ENCODE peak calls at places on chromosomes 11 and 22, in seven cellular contexts. Q is fibroblast of pulmonary artery, Y is PC-9, T is Caco-2, P is ovary, H is aorta, X is lung. R is an unnamed sample.

GRCh38 chr11:113673566-113674396 is 32.3 kb downstream of the TMPRSS5 start:
- DNase-seq in Q (no peak), Y (no peak), T (no peak), P (no peak), H (no peak), X (no peak), R (peak)

GRCh38 chr11:62124186-62125113 is 639 bp downstream of the INCENP start:
- DNase-seq in Q (peak), Y (peak), T (peak), P (no peak), H (peak), X (peak), R (peak)

GRCh38 chr11:115202061-115202460 is 302.2 kb downstream of the CADM1 start:
- DNase-seq in Q (no peak), Y (no peak), T (no peak), P (no peak), H (no peak), X (no peak), R (no peak)

GRCh38 chr22:20208713-20209310 is 58.0 kb upstream of the CCDC188 start:
- DNase-seq in Q (no peak), Y (no peak), T (no peak), P (no peak), H (no peak), X (no peak), R (no peak)

GRCh38 chr11:9002920-9003572 is 755 bp downstream of the NRIP3 start:
- DNase-seq in Q (no peak), Y (no peak), T (no peak), P (no peak), H (no peak), X (no peak), R (no peak)

GRCh38 chr11:122523841-122524531 is 131.5 kb upstream of the UBASH3B start:
- DNase-seq in Q (no peak), Y (no peak), T (no peak), P (no peak), H (no peak), X (no peak), R (no peak)

GRCh38 chr11:28606930-28607329 is 498.7 kb downstream of the METTL15 start:
- DNase-seq in Q (peak), Y (no peak), T (no peak), P (no peak), H (no peak), X (no peak), R (no peak)

GRCh38 chr22:41584881-41585280 is 4.8 kb downstream of the PMM1 start:
- DNase-seq in Q (no peak), Y (no peak), T (no peak), P (no peak), H (no peak), X (no peak), R (no peak)

GRCh38 chr22:29811377-29811776 is 26.7 kb downstream of the ASCC2 start:
- DNase-seq in Q (no peak), Y (peak), T (peak), P (no peak), H (no peak), X (peak), R (no peak)

GRCh38 chr11:69882270-69882608 is 63.0 kb upstream of the FGF3 start:
- DNase-seq in Q (no peak), Y (peak), T (no peak), P (no peak), H (no peak), X (no peak), R (no peak)

GRCh38 chr11:66323684-66324083 is 6.8 kb upstream of the CD248 start:
- DNase-seq in Q (no peak), Y (no peak), T (no peak), P (no peak), H (no peak), X (no peak), R (no peak)

GRCh38 chr11:60950933-60951610 is 904 bp downstream of the SLC15A3 start:
- DNase-seq in Q (no peak), Y (no peak), T (no peak), P (peak), H (peak), X (no peak), R (no peak)

GRCh38 chr11:123166095-123166559 is 28.9 kb downstream of the CLMP start:
- DNase-seq in Q (peak), Y (no peak), T (peak), P (peak), H (no peak), X (peak), R (no peak)

GRCh38 chr11:1852885-1853284 is at the start of gene LSP1:
- DNase-seq in Q (no peak), Y (no peak), T (no peak), P (no peak), H (no peak), X (no peak), R (no peak)

DNA sequence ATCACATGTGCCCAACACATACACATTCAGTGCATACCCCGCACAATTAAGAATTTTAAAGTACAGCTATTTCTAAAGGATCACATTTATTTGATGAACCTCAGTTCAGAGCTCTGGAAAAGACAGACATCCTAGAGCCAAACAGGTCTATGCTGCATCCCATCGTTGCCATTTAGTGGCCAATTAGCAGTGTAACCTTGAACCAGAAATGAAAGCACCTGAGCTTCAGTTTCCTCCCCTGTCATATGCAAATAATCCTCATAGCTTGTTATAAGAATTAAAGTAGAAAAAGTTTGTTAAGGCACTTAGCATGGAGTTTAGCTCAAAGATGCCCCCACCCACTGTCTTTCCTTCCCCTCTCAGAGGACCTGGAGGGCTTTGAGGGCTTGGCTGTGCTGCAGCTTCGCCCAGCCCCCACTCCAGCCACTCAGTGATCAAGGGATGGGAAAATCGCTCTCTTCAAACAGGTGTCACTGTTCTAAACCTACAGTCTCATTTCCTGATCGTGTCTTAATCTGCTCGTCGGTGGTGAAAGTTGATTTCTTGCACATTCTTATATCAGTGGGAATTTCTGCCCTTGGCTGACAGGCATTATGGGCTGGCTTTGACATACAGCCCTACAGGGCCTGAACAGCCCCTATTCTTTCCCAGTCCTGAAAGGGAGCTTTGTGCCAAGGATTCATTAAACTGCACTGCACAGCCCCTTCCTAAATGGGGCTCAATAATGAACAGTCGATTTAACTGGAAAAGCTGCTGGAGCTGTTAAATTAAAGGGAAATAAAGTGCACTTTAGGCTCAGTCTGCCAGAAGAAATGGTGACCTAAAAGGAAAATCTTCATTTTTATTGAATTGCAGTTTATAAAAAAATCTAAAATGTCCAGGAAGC is 23.3 kb upstream of the FAM181B start:
- DNase-seq in Q (no peak), Y (no peak), T (no peak), P (no peak), H (no peak), X (no peak), R (no peak)
- H3K4me3 ChIP-seq in Q (no peak), Y (no peak), T (no peak), P (no peak), H (no peak), X (no peak), R (no peak)

GRCh38 chr22:36363378-36363931 is 24.3 kb downstream of the MYH9 start:
- DNase-seq in Q (no peak), Y (peak), T (peak), P (no peak), H (no peak), X (no peak), R (no peak)

GRCh38 chr22:36362819-36363377 is 24.9 kb downstream of the MYH9 start:
- DNase-seq in Q (no peak), Y (no peak), T (no peak), P (no peak), H (no peak), X (no peak), R (no peak)

GRCh38 chr22:36360871-36361383 is 26.8 kb downstream of the MYH9 start:
- DNase-seq in Q (no peak), Y (no peak), T (peak), P (no peak), H (no peak), X (no peak), R (no peak)

GRCh38 chr22:36360011-36360410 is 27.8 kb downstream of the MYH9 start:
- DNase-seq in Q (no peak), Y (no peak), T (peak), P (no peak), H (no peak), X (no peak), R (no peak)

DNA sequence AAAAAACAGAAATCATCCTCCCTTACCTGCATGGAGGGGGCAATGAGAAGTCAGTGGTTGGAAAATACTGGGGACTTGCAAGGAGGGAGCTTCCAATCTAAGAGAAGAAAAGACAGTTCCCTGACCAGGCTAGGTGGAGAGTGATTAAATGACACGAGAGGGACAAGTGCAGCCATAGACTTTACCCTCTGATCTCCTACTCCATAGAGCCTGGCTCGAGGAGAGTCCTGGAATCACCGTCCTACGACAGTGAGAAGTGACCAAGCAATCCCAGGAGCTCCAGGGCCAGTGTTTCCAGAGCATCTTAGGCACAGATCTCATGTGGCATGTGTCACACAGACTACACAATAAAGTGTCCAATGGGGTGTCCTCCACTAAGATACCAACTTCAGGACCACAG is 25.7 kb downstream of the MYH9 start:
- DNase-seq in Q (no peak), Y (no peak), T (no peak), P (no peak), H (no peak), X (no peak), R (no peak)
- H3K4me3 ChIP-seq in Q (no peak), Y (no peak), T (no peak), P (no peak), H (no peak), X (no peak), R (peak)

GRCh38 chr22:37281646-37282384 is 493 bp upstream of the CYTH4 start:
- DNase-seq in Q (no peak), Y (no peak), T (no peak), P (no peak), H (no peak), X (no peak), R (no peak)
- H3K4me3 ChIP-seq in Q (no peak), Y (no peak), T (no peak), P (no peak), H (no peak), X (no peak), R (peak)

DNA sequence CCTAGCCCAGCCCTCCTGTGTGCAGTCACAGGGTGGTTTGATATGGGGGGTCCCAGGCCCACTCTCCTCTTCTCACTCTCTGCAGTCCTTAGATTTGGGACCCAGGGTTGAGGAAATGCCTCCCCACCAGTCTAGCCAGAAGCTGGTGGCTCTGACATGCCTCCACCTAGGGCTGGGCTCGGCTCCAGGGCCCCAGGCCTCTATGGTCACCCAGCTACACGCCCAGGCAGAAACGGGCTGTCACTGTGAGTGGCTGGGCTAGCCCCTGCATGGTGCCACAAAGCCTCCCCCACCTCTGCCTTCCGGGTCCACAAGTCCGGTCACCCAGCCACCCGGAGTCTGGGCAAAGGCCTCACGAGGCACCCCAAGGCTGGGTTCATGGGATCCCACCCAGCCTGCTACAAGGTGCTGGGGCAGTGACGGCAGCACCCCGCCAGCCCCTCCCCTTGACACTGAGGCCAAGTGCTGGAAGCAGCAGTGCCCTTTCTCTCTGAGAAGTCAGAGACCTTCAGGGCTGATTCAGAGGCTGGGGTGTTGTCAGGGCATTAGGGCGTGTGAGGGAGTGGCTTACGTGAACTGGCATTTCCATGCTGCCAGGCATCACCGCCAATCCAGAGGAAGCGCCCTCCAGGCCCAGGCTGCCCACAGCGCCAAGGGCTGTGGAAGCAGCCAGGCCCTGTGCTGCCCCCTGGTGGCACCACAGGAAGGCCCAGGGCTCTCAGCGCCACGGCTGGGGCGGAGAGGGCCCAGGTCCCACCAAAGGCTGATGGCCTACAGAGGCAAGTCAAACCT is 638 bp upstream of the PITPNM1 start:
- DNase-seq in Q (peak), Y (peak), T (peak), P (peak), H (peak), X (peak), R (peak)
- H3K4me3 ChIP-seq in Q (peak), Y (peak), T (peak), P (peak), H (no peak), X (peak), R (peak)

GRCh38 chr22:31749636-31750364 is at the start of gene PRR14L:
- DNase-seq in Q (peak), Y (peak), T (peak), P (peak), H (peak), X (peak), R (peak)
- H3K4me3 ChIP-seq in Q (peak), Y (peak), T (peak), P (peak), H (peak), X (peak), R (peak)

GRCh38 chr11:107018902-107019493 is 722 bp upstream of the GUCY1A2 start:
- DNase-seq in Q (peak), Y (no peak), T (peak), P (peak), H (peak), X (peak), R (peak)
- H3K4me3 ChIP-seq in Q (peak), Y (peak), T (peak), P (peak), H (no peak), X (peak), R (peak)

GRCh38 chr11:46332093-46332567 is 15.1 kb upstream of the DGKZ start:
- DNase-seq in Q (no peak), Y (no peak), T (no peak), P (no peak), H (no peak), X (no peak), R (no peak)

GRCh38 chr11:46332568-46333128 is 14.6 kb upstream of the DGKZ start:
- DNase-seq in Q (no peak), Y (no peak), T (no peak), P (no peak), H (no peak), X (no peak), R (no peak)

GRCh38 chr11:46330154-46330886 is 16.9 kb upstream of the DGKZ start:
- DNase-seq in Q (no peak), Y (no peak), T (no peak), P (no peak), H (no peak), X (no peak), R (no peak)

GRCh38 chr11:46331653-46331984 is 15.6 kb upstream of the DGKZ start:
- DNase-seq in Q (no peak), Y (no peak), T (no peak), P (no peak), H (no peak), X (no peak), R (no peak)

DNA sequence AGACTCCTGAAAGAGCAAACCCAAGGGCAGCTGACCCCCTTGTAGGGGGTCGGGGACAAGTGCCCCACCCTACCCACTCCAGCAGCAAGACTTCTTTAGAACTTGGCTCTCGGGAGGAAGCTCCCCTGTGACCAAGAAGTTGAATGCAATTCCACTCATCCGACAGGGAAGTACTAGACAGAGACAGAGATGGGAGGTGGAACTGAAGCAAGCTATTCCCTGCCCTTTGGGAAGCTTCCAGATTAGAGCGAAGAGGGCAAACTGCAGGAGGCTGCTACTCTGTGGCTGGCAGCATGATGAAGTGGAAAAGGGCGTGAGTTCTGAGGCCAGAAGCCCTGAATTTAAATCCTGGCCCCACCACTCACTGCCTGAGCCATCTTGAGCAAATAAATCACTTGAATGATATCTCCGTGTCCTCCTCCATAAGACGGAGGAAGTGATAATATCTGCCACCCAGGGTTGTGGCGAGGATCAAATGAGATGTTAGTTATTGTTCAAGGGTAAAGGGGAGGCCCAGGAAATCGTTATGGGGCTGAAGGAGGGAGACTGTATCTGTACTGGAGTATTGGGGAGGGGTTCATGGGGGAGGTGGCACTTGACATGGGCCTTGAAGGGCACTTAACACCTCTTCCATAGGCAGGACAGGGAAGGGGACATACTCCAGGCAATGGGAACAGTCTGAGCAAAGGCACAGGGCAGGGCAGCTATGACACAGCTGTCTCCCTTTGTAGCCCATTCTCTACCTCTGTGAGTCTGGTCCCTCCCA is 16.2 kb upstream of the DGKZ start:
- DNase-seq in Q (no peak), Y (no peak), T (no peak), P (no peak), H (no peak), X (no peak), R (no peak)
- H3K4me3 ChIP-seq in Q (no peak), Y (no peak), T (no peak), P (no peak), H (no peak), X (no peak), R (no peak)

GRCh38 chr11:5245155-5245554 is 4.5 kb downstream of the HBG1 start:
- DNase-seq in Q (no peak), Y (no peak), T (no peak), P (no peak), H (no peak), X (no peak), R (no peak)

GRCh38 chr11:5242933-5243844 is 6.5 kb downstream of the HBG1 start:
- DNase-seq in Q (no peak), Y (no peak), T (no peak), P (no peak), H (no peak), X (no peak), R (no peak)

GRCh38 chr11:5247479-5248192 is 2.0 kb downstream of the HBG1 start:
- DNase-seq in Q (no peak), Y (no peak), T (no peak), P (no peak), H (no peak), X (no peak), R (no peak)

GRCh38 chr11:5243845-5244180 is 5.8 kb downstream of the HBG1 start:
- DNase-seq in Q (no peak), Y (no peak), T (no peak), P (no peak), H (no peak), X (no peak), R (no peak)

GRCh38 chr11:5246772-5247478 is 2.7 kb downstream of the HBG1 start:
- DNase-seq in Q (no peak), Y (no peak), T (no peak), P (no peak), H (no peak), X (no peak), R (no peak)
- H3K4me3 ChIP-seq in Q (no peak), Y (no peak), T (no peak), P (no peak), H (no peak), X (no peak), R (no peak)

DNA sequence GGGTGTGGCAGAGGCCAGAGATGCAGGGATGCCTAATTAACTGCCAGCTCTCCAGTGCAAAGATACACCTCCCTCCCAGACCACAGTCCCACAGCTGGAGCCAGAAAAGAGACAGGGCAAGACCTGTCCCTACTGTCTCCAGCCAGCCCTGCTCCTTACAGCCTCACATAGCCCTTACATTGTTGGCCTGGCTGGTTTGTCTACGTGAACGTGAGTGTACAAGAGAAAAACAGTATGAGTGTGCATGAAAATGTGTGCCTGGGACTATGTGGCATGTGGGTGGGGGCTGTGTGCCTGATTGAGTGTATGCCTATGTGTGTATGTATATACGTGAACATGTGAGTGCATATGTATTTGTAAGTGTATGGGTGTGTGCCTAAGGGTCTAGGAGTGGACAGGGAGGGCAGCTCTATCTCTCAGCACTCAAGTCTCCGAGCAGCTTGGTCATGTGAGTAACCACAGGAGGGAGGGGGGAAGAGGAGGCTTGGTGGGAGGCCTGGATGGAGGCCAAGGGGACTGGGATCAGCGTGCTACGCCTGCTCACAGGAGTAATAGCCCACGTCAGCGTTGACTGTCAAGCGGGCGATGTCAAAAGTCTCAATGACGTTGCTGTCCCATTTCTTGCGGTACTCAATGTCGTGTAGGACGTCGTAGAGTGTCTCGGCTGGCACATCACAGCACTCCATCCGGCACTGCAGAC is 6.6 kb upstream of the ARAP1 start:
- DNase-seq in Q (peak), Y (no peak), T (no peak), P (peak), H (no peak), X (no peak), R (no peak)
- H3K4me3 ChIP-seq in Q (no peak), Y (no peak), T (no peak), P (no peak), H (no peak), X (no peak), R (no peak)

GRCh38 chr11:13183094-13183825 is 94.3 kb upstream of the BMAL1 start:
- DNase-seq in Q (peak), Y (peak), T (peak), P (no peak), H (no peak), X (no peak), R (no peak)
- H3K4me3 ChIP-seq in Q (peak), Y (peak), T (no peak), P (no peak), H (peak), X (no peak), R (peak)

R was measured in coronary artery.